ENCODE peak calls at places on chromosomes 13 and 19, in four cellular contexts. G is DMS153, Q is NCI-H1092 treated with DMSO at 0.1 percent for 48 hours, I is mesenchymal stem cell. L is an unnamed sample.

GRCh38 chr13:97429681-97430081 is 4.3 kb upstream of the RAP2A start:
- DNase-seq in G (no peak), I (no peak), Q (peak; percentile 65), L (no peak)

GRCh38 chr19:32916969-32917611 is 47.5 kb upstream of the SLC7A9 start:
- DNase-seq in G (no peak), Q (no peak), I (no peak), L (peak; percentile 6)

GRCh38 chr19:39996218-39996810 is 546 bp upstream of the ZNF546 start:
- DNase-seq in G (no peak), Q (peak; percentile 35), I (peak; percentile 82), L (no peak)

GRCh38 chr13:72221276-72221962 is 354.4 kb upstream of the DACH1 start:
- DNase-seq in Q (no peak), G (no peak), I (peak; percentile 15), L (no peak)

GRCh38 chr19:7668842-7669241 is at the start of gene RETN:
- DNase-seq in G (no peak), Q (no peak), I (no peak), L (no peak)

GRCh38 chr19:45558399-45558878 is 26.2 kb downstream of the OPA3 start:
- DNase-seq in Q (peak; percentile 6), I (peak; percentile 54), G (no peak), L (peak; percentile 83)

GRCh38 chr19:54364775-54365257 is at the start of gene LAIR1:
- DNase-seq in Q (no peak), I (no peak), G (no peak), L (peak; percentile 48)

GRCh38 chr13:98143157-98143553 is 261 bp downstream of the FARP1 start:
- DNase-seq in Q (peak; percentile 81), G (no peak), I (no peak), L (no peak)

GRCh38 chr13:42594577-42595571 is 20.9 kb downstream of the TNFSF11 start:
- DNase-seq in G (peak; percentile 33), Q (peak; percentile 49), I (peak; percentile 91), L (peak; percentile 69)

GRCh38 chr19:36604656-36605100 is 435 bp upstream of the ZNF382 start:
- DNase-seq in I (peak; percentile 57), Q (peak; percentile 7), G (no peak), L (peak; percentile 87)

GRCh38 chr19:39111593-39112199 is 13.9 kb upstream of the PAK4 start:
- DNase-seq in Q (no peak), I (no peak), G (no peak), L (no peak)

GRCh38 chr13:61030445-61030844 is 385.2 kb downstream of the PCDH20 start:
- DNase-seq in Q (no peak), G (peak; percentile 14), I (no peak), L (no peak)

GRCh38 chr13:94613051-94613450 is 11.4 kb downstream of the GPR180 start:
- DNase-seq in Q (no peak), G (no peak), I (no peak), L (no peak)

GRCh38 chr19:44808463-44809371 is at the start of gene BCAM:
- DNase-seq in G (no peak), I (peak; percentile 73), Q (peak; percentile 21), L (no peak)

GRCh38 chr13:72839831-72840426 is 58.0 kb downstream of the PIBF1 start:
- DNase-seq in Q (peak; percentile 14), G (peak; percentile 33), I (peak; percentile 57), L (peak; percentile 66)

GRCh38 chr19:20776083-20777076 is at the start of gene ZNF66:
- DNase-seq in Q (peak; percentile 93), G (peak; percentile 93), I (peak; percentile 96), L (peak; percentile 93)

GRCh38 chr19:5138606-5139594 is 170.0 kb downstream of the KDM4B start:
- DNase-seq in G (no peak), I (peak; percentile 77), Q (no peak), L (peak; percentile 93)

GRCh38 chr19:11273989-11274388 is 11.7 kb upstream of the DOCK6 start:
- DNase-seq in Q (no peak), I (no peak), G (no peak), L (no peak)

GRCh38 chr19:14550201-14550754 is 20.9 kb downstream of the TECR start:
- DNase-seq in G (peak; percentile 75), Q (peak; percentile 51), I (no peak), L (no peak)

GRCh38 chr13:28459911-28460310 is 35.0 kb downstream of the FLT1 start:
- DNase-seq in I (no peak), Q (no peak), G (no peak), L (no peak)

GRCh38 chr19:5537870-5538269 is 29.9 kb downstream of the TINCR start:
- DNase-seq in I (no peak), Q (no peak), G (no peak), L (no peak)

GRCh38 chr13:24459234-24459633 is 53.3 kb downstream of the PARP4 start:
- DNase-seq in G (no peak), Q (no peak), I (peak; percentile 61), L (no peak)

GRCh38 chr13:21077360-21078353 is 16.3 kb upstream of the LATS2 start:
- DNase-seq in Q (no peak), G (no peak), I (no peak), L (no peak)

GRCh38 chr19:3149526-3150505 is 14.0 kb downstream of the GNA15 start:
- DNase-seq in G (no peak), I (no peak), Q (no peak), L (no peak)

GRCh38 chr19:19544257-19545127 is 6.4 kb downstream of the CILP2 start:
- DNase-seq in I (no peak), Q (no peak), G (no peak), L (no peak)

GRCh38 chr19:53707278-53707677 is 75.5 kb downstream of the DPRX start:
- DNase-seq in I (no peak), Q (no peak), G (no peak), L (no peak)

GRCh38 chr13:28792992-28793391 is 27.1 kb upstream of the MTUS2 start:
- DNase-seq in G (no peak), I (peak; percentile 58), Q (no peak), L (no peak)

GRCh38 chr19:11096210-11096841 is 7.1 kb downstream of the LDLR start:
- DNase-seq in Q (no peak), I (no peak), G (no peak), L (peak; percentile 53)

GRCh38 chr19:44653977-44654784 is 10.5 kb downstream of the PVR start:
- DNase-seq in I (peak; percentile 52), G (no peak), Q (no peak), L (peak; percentile 35)

GRCh38 chr19:31355330-31356289 is 6.4 kb upstream of the TSHZ3 start:
- DNase-seq in Q (no peak), G (no peak), I (peak; percentile 73), L (no peak)

GRCh38 chr13:66689628-66690027 is 540.5 kb downstream of the PCDH9 start:
- DNase-seq in Q (peak; percentile 68), G (no peak), I (peak; percentile 54), L (no peak)

GRCh38 chr19:23774156-23774971 is 15.7 kb upstream of the ZNF681 start:
- DNase-seq in Q (no peak), I (peak; percentile 34), G (no peak), L (no peak)

GRCh38 chr13:110396913-110397379 is 89.9 kb downstream of the COL4A2 start:
- DNase-seq in Q (no peak), G (no peak), I (peak; percentile 100), L (no peak)

GRCh38 chr13:24252136-24252535 is 57.2 kb upstream of the C1QTNF9 start:
- DNase-seq in Q (no peak), I (no peak), G (no peak), L (no peak)

GRCh38 chr13:40508767-40509342 is 157.6 kb downstream of the FOXO1 start:
- DNase-seq in I (no peak), G (no peak), Q (no peak), L (no peak)